ENCODE peak calls at places on chromosomes 7 and 10, in nine cellular contexts. K, G, A, M, P, I, J, D and O are unnamed samples.

GRCh38 chr10:130771491-130771890 is 540.0 kb downstream of the TCERG1L start:
- DNase-seq in G (no peak), P (no peak), A (no peak), K (no peak), I (no peak), D (no peak), J (no peak), M (no peak), O (no peak)

GRCh38 chr10:130371686-130372085 is 235.5 kb downstream of the GLRX3 start:
- DNase-seq in J (no peak), I (no peak), D (no peak), K (no peak), A (no peak), M (no peak), P (no peak), G (no peak), O (no peak)

GRCh38 chr7:33849004-33849403 is 56.3 kb upstream of the BMPER start:
- DNase-seq in D (no peak), I (no peak), P (peak; percentile 37), J (no peak), A (no peak), K (no peak), G (no peak), M (no peak), O (no peak)

GRCh38 chr7:116284390-116284789 is 74.1 kb downstream of the TES start:
- DNase-seq in M (no peak), P (no peak), J (peak; percentile 28), K (no peak), D (no peak), A (no peak), I (no peak), G (no peak), O (no peak)

GRCh38 chr7:133059263-133059662 is 22.6 kb downstream of the CHCHD3 start:
- DNase-seq in P (no peak), J (no peak), G (no peak), K (no peak), D (no peak), I (no peak), M (no peak), A (no peak), O (no peak)

GRCh38 chr7:44259547-44260457 is 59.0 kb downstream of the YKT6 start:
- DNase-seq in I (peak; percentile 88), A (no peak), D (no peak), M (no peak), P (peak; percentile 85), K (no peak), J (peak; percentile 99), G (no peak), O (no peak)

GRCh38 chr7:34747842-34748241 is 89.8 kb downstream of the NPSR1 start:
- DNase-seq in I (no peak), D (no peak), K (no peak), G (no peak), M (no peak), A (no peak), J (no peak), P (peak; percentile 9), O (no peak)

GRCh38 chr10:122462533-122463465 is 1.4 kb downstream of the HTRA1 start:
- DNase-seq in M (no peak), D (no peak), K (no peak), J (peak; percentile 66), A (no peak), I (peak; percentile 58), G (no peak), P (peak; percentile 55), O (no peak)